ENCODE peak calls at places on chromosomes 1 and 21, in seven cellular contexts. X is pancreas; I is GM03348; L is activated B cell treated with CpG ODN at 0.5 μM for 24 hours; C is amniotic stem cell; E is T-helper 2 cell treated with Interferon-gamma antibody and Interleukin-4, amounts not matched to agents 5 μg/mL and 100 μg/mL, for 36 hours; H is stimulated activated CD4-positive, alpha-beta T cell treated with anti-CD3 and anti-CD28 coated beads, Interleukin-15, amount 100 ng/mL, for 1 hour. G is an unnamed sample.

GRCh38 chr1:216303690-216304089 is 119.6 kb downstream of the USH2A start:
- DNase-seq in X (no peak), I (no peak), L (no peak), C (no peak), E (no peak), H (no peak), G (no peak)

GRCh38 chr1:169392406-169392805 is 24.4 kb downstream of the BLZF1 start:
- DNase-seq in X (no peak), I (no peak), L (no peak), C (no peak), E (no peak), H (no peak), G (no peak)

GRCh38 chr1:68213843-68214242 is 18.5 kb downstream of the WLS start:
- DNase-seq in X (peak; percentile 54), I (peak; percentile 9), L (no peak), C (no peak), E (no peak), H (no peak), G (peak; percentile 46)

GRCh38 chr1:117014209-117014608 is 12.6 kb downstream of the CD101 start:
- DNase-seq in X (no peak), I (no peak), L (no peak), C (no peak), E (no peak), H (no peak), G (no peak)

GRCh38 chr21:14737922-14738321 is 191.8 kb upstream of the SAMSN1 start:
- DNase-seq in X (peak; percentile 29), I (peak; percentile 12), L (no peak), C (no peak), E (no peak), H (no peak), G (no peak)

GRCh38 chr1:199273837-199274379 is 635.1 kb downstream of the PTPRC start:
- DNase-seq in X (peak; percentile 66), I (no peak), L (no peak), C (no peak), E (no peak), H (no peak), G (no peak)

GRCh38 chr1:84876353-84876752 is 16.7 kb downstream of the LPAR3 start:
- DNase-seq in X (no peak), I (no peak), L (no peak), C (no peak), E (no peak), H (no peak), G (no peak)

GRCh38 chr21:32585042-32585710 is at the start of gene TCP10L:
- DNase-seq in X (no peak), I (no peak), L (no peak), C (no peak), E (no peak), H (no peak), G (no peak)

GRCh38 chr1:41856361-41857285 is 62.1 kb downstream of the HIVEP3 start:
- DNase-seq in X (no peak), I (peak; percentile 69), L (no peak), C (no peak), E (no peak), H (no peak), G (no peak)

GRCh38 chr1:218634212-218634611 is 289.1 kb downstream of the TGFB2 start:
- DNase-seq in X (no peak), I (no peak), L (no peak), C (no peak), E (no peak), H (no peak), G (no peak)

GRCh38 chr1:184053881-184054280 is 2.4 kb downstream of the TSEN15 start:
- DNase-seq in X (no peak), I (no peak), L (no peak), C (no peak), E (no peak), H (no peak), G (no peak)

GRCh38 chr1:64691631-64692030 is 53.2 kb upstream of the RAVER2 start:
- DNase-seq in X (no peak), I (no peak), L (no peak), C (no peak), E (no peak), H (no peak), G (no peak)

GRCh38 chr1:228304766-228305395 is 97.0 kb downstream of the OBSCN start:
- DNase-seq in X (no peak), I (no peak), L (no peak), C (no peak), E (no peak), H (no peak), G (peak; percentile 22)

GRCh38 chr1:41519667-41520066 is 35.2 kb upstream of the EDN2 start:
- DNase-seq in X (no peak), I (no peak), L (no peak), C (no peak), E (no peak), H (no peak), G (no peak)

GRCh38 chr1:221824909-221825308 is 83.0 kb upstream of the DUSP10 start:
- DNase-seq in X (no peak), I (no peak), L (no peak), C (no peak), E (no peak), H (no peak), G (no peak)

GRCh38 chr1:59316497-59317128 is 19.7 kb downstream of the FGGY start:
- DNase-seq in X (no peak), I (peak; percentile 31), L (no peak), C (no peak), E (no peak), H (no peak), G (no peak)

GRCh38 chr1:247440001-247440620 is 17.8 kb downstream of the OR2B11 start:
- DNase-seq in X (no peak), I (no peak), L (peak; percentile 26), C (no peak), E (no peak), H (no peak), G (no peak)

GRCh38 chr21:42107881-42108553 is 36.9 kb downstream of the UMODL1 start:
- DNase-seq in X (peak; percentile 69), I (peak; percentile 84), L (peak; percentile 55), C (no peak), E (peak; percentile 57), H (peak; percentile 57), G (peak; percentile 61)

GRCh38 chr21:17461582-17461981 is 51.3 kb upstream of the CXADR start:
- DNase-seq in X (no peak), I (no peak), L (no peak), C (no peak), E (no peak), H (no peak), G (no peak)

GRCh38 chr1:56508523-56508983 is 70.8 kb downstream of the PLPP3 start:
- DNase-seq in X (peak; percentile 87), I (peak; percentile 18), L (no peak), C (no peak), E (no peak), H (no peak), G (peak; percentile 82)

GRCh38 chr21:38910390-38911008 is 104.8 kb downstream of the ETS2 start:
- DNase-seq in X (no peak), I (no peak), L (no peak), C (no peak), E (peak; percentile 37), H (no peak), G (no peak)

GRCh38 chr1:7380712-7381111 is 390.4 kb upstream of the VAMP3 start:
- DNase-seq in X (no peak), I (no peak), L (no peak), C (no peak), E (no peak), H (no peak), G (no peak)

GRCh38 chr1:66214901-66215300 is 319.1 kb upstream of the SGIP1 start:
- DNase-seq in X (no peak), I (no peak), L (no peak), C (no peak), E (no peak), H (no peak), G (no peak)

GRCh38 chr1:205477759-205478247 is 22.0 kb upstream of the BLACAT1 start:
- DNase-seq in X (peak; percentile 60), I (peak; percentile 38), L (no peak), C (peak; percentile 57), E (no peak), H (no peak), G (no peak)

GRCh38 chr1:224181453-224181810 is 1.6 kb upstream of the DEGS1 start:
- DNase-seq in X (no peak), I (no peak), L (no peak), C (no peak), E (no peak), H (no peak), G (no peak)

G was measured in left lung.